ENCODE peak calls at places on chromosomes 3 and 15, in five cellular contexts. K, H, M, V and Q are unnamed samples. For H3K79me2, the result is how much of the 10 kb centered on the place peaks cover.

GRCh38 chr3:120568624-120569023 is 27.5 kb upstream of the NDUFB4 start:
- DNase-seq in H (peak), M (no peak), V (no peak), K (no peak), Q (no peak)

GRCh38 chr3:194200422-194201060 is 64.6 kb downstream of the HES1 start:
- DNase-seq in H (no peak), K (no peak), V (no peak), M (no peak), Q (no peak)

GRCh38 chr15:93065641-93066045 is 23.4 kb downstream of the RGMA start:
- DNase-seq in K (no peak), M (no peak), H (no peak), V (no peak), Q (no peak)

GRCh38 chr3:25171118-25171912 is 256.7 kb upstream of the RARB start:
- DNase-seq in M (peak), V (no peak), H (no peak), K (no peak), Q (no peak)

GRCh38 chr3:134075568-134075825 is 45.8 kb upstream of the SLCO2A1 start:
- DNase-seq in H (no peak), M (no peak), K (no peak), V (no peak), Q (no peak)

GRCh38 chr3:44030690-44031344 is 210.9 kb upstream of the TOPAZ1 start:
- DNase-seq in H (peak), M (no peak), K (no peak), V (no peak), Q (peak)

GRCh38 chr15:39717134-39717533 is 65.5 kb downstream of the FSIP1 start:
- DNase-seq in V (no peak), M (no peak), H (no peak), K (no peak), Q (no peak)

GRCh38 chr15:58605931-58606330 is 143.6 kb downstream of the ADAM10 start:
- DNase-seq in V (no peak), H (no peak), M (no peak), K (no peak), Q (no peak)

GRCh38 chr3:100708644-100708988 is 678 bp upstream of the TFG start:
- DNase-seq in K (no peak), H (no peak), M (no peak), V (no peak), Q (no peak)

GRCh38 chr3:119352235-119352634 is 58.1 kb downstream of the ARHGAP31 start:
- DNase-seq in K (no peak), M (no peak), V (peak), H (peak), Q (no peak)

DNA sequence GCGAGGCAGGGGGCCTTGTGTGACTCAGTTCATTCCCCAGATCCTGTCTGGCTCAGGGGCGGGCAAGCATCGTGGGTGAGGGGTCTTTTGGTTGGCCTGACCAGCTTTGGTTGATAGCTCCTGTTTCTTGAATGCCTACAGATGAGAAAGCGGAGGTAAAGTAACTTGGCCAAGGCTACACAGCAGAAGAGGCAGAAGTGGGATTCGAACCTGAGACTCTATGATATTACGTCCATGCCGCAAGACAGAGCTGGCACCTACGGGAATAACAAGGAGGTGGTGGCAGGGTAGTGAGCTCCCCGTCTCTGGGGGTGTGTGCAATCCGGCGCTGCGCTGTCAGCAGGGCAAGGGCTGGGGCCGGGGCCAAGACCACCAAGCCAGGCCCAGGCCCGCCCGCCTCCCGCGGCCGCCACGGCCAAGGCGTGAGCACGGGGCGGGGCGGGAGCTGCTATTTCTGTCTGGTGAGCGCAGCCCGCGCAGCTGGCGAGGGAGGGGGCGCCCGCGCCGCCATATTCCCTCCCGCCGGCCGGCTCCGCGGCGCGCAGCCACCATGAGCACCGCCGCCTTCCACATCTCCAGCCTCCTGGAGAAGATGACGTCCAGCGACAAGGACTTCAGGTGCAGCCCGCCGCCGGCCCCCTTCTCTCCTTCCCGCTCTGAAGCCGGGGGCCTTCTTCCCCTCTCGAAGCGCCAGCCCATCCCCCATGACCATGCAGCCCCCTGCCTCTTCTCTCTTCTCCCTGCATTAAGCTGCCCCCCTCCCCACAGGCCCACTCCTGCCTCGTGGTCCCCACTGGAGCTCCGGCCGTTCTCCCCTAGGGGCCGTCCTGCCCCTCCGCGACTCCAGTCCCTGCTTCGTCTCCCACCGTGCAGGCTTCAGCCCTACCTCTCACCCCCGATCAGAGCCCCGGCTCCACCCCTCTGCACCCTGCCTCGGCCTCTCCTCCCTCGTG is at the start of gene CAND2:
- DNase-seq in H (peak), V (no peak), K (peak), M (peak), Q (peak)
- TF ChIP-seq EZH2 in H (no peak), V (no peak), K (no peak), M (no peak), Q (no peak)

GRCh38 chr15:27820722-27821121 is 278.4 kb downstream of the OCA2 start:
- DNase-seq in H (no peak), V (no peak), M (no peak), K (no peak), Q (no peak)
- H3K79me2 ChIP-seq in H (under half), V (under half), M (under half), K (under half), Q (under half)

GRCh38 chr3:11718582-11719405 is 75.1 kb upstream of the VGLL4 start:
- DNase-seq in H (peak), M (peak), K (peak), V (peak), Q (peak)
- H2AFZ ChIP-seq in H (peak), M (peak), K (peak), V (peak), Q (peak)

GRCh38 chr3:32819086-32819450 is 1.3 kb downstream of the TRIM71 start:
- DNase-seq in H (no peak), M (no peak), V (no peak), K (no peak), Q (no peak)
- TF ChIP-seq EZH2 in H (no peak), M (no peak), V (no peak), K (no peak), Q (no peak)

GRCh38 chr3:28242519-28242918 is 1.1 kb downstream of the CMC1 start:
- DNase-seq in V (no peak), M (no peak), H (no peak), K (no peak), Q (no peak)
- H3K79me2 ChIP-seq in V (under half), M (half or more), H (half or more), K (half or more), Q (under half)

GRCh38 chr3:98025392-98025791 is 9.7 kb downstream of the GABRR3 start:
- DNase-seq in K (no peak), H (no peak), M (no peak), V (no peak), Q (no peak)
- H2AFZ ChIP-seq in K (no peak), H (no peak), M (no peak), V (no peak), Q (no peak)

GRCh38 chr15:52424856-52425431 is 103.7 kb downstream of the MYO5A start:
- DNase-seq in V (no peak), H (no peak), K (no peak), M (no peak), Q (no peak)

GRCh38 chr15:52423852-52424251 is 104.8 kb downstream of the MYO5A start:
- DNase-seq in V (no peak), H (no peak), M (no peak), K (no peak), Q (no peak)

GRCh38 chr15:52427804-52428203 is 100.9 kb downstream of the MYO5A start:
- DNase-seq in M (peak), V (no peak), H (peak), K (no peak), Q (peak)

GRCh38 chr15:52428297-52428696 is 100.4 kb downstream of the MYO5A start:
- DNase-seq in K (no peak), M (no peak), V (no peak), H (no peak), Q (peak)
- TF ChIP-seq EZH2 in K (no peak), M (no peak), V (no peak), H (no peak), Q (no peak)

DNA sequence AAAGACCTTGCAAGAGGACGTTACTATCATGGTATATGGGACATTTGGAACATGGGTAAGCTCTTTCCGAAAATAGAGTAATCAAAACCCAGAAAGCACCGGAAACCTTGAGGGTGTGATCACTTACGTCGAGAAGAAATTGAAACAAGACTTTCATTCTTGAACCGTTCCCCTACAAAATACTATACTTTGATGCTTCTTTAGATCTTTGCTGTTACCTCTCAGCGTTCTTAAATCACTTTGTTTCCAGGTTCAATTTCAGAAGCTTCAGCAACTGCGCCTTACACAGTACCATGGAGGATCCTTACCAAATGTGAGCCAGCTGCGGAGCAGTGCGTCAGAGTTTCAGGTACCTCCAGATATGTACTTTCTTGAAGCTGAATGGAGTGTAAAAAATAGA is 10.1 kb downstream of the CRTC3 start:
- DNase-seq in M (no peak), K (no peak), V (no peak), H (no peak), Q (no peak)
- H3K79me2 ChIP-seq in M (under half), K (under half), V (under half), H (half or more), Q (under half)

GRCh38 chr3:9352917-9353823 is 9.7 kb upstream of the THUMPD3 start:
- DNase-seq in K (peak), H (peak), V (peak), M (peak), Q (peak)
- H2AFZ ChIP-seq in K (no peak), H (no peak), V (no peak), M (peak), Q (peak)

GRCh38 chr15:35648941-35649340 is 103.0 kb upstream of the DPH6 start:
- DNase-seq in M (no peak), V (peak), H (no peak), K (no peak), Q (no peak)
- TF ChIP-seq EZH2 in M (no peak), V (no peak), H (no peak), K (no peak), Q (no peak)